ENCODE peak calls at places on chromosomes 7 and 10, in nine cellular contexts. F, Z, Q, H, M, S, T, G and V are unnamed samples.

GRCh38 chr7:50209461-50210161 is 94.9 kb upstream of the IKZF1 start:
- DNase-seq in F (no peak), Z (no peak), Q (no peak), H (no peak), M (no peak), S (no peak), T (no peak), G (no peak), V (no peak)

GRCh38 chr7:2564970-2565546 is 6.3 kb downstream of the IQCE start:
- DNase-seq in F (no peak), Z (no peak), Q (no peak), H (peak; percentile 61), M (no peak), S (no peak), T (no peak), G (no peak), V (no peak)

GRCh38 chr10:778626-779330 is 89.3 kb upstream of the DIP2C start:
- DNase-seq in F (no peak), Z (no peak), Q (no peak), H (no peak), M (peak; percentile 71), S (peak; percentile 67), T (peak; percentile 30), G (no peak), V (peak; percentile 25)

GRCh38 chr10:4847580-4848020 is 21.6 kb downstream of the AKR1E2 start:
- DNase-seq in F (peak; percentile 89), Z (no peak), Q (peak; percentile 94), H (no peak), M (no peak), S (peak; percentile 81), T (peak; percentile 85), G (peak; percentile 42), V (peak; percentile 35)

GRCh38 chr10:113562108-113562507 is 9.3 kb downstream of the HABP2 start:
- DNase-seq in F (no peak), Z (no peak), Q (no peak), H (peak; percentile 5), M (no peak), S (no peak), T (no peak), G (no peak), V (no peak)

GRCh38 chr10:4639960-4640359 is 186.0 kb upstream of the AKR1E2 start:
- DNase-seq in F (peak; percentile 77), Z (no peak), Q (no peak), H (no peak), M (no peak), S (peak; percentile 45), T (no peak), G (no peak), V (no peak)

GRCh38 chr10:80487791-80488538 is 33.9 kb downstream of the TSPAN14 start:
- DNase-seq in F (no peak), Z (no peak), Q (no peak), H (no peak), M (no peak), S (no peak), T (no peak), G (no peak), V (no peak)

GRCh38 chr7:47901542-47901941 is 46.7 kb downstream of the PKD1L1 start:
- DNase-seq in F (no peak), Z (peak; percentile 12), Q (peak; percentile 90), H (no peak), M (no peak), S (peak; percentile 71), T (peak; percentile 42), G (no peak), V (peak; percentile 39)

GRCh38 chr7:45075871-45076796 is 12.6 kb downstream of the NACAD start:
- DNase-seq in F (no peak), Z (no peak), Q (peak; percentile 13), H (no peak), M (no peak), S (no peak), T (no peak), G (no peak), V (no peak)

GRCh38 chr7:45077579-45077978 is 11.2 kb downstream of the NACAD start:
- DNase-seq in F (no peak), Z (no peak), Q (no peak), H (no peak), M (no peak), S (no peak), T (no peak), G (no peak), V (no peak)

GRCh38 chr7:45076946-45077345 is 11.8 kb downstream of the NACAD start:
- DNase-seq in F (no peak), Z (no peak), Q (no peak), H (no peak), M (no peak), S (no peak), T (no peak), G (no peak), V (no peak)

GRCh38 chr7:45080265-45080957 is 8.4 kb downstream of the NACAD start:
- DNase-seq in F (no peak), Z (no peak), Q (no peak), H (no peak), M (no peak), S (no peak), T (no peak), G (no peak), V (no peak)

DNA sequence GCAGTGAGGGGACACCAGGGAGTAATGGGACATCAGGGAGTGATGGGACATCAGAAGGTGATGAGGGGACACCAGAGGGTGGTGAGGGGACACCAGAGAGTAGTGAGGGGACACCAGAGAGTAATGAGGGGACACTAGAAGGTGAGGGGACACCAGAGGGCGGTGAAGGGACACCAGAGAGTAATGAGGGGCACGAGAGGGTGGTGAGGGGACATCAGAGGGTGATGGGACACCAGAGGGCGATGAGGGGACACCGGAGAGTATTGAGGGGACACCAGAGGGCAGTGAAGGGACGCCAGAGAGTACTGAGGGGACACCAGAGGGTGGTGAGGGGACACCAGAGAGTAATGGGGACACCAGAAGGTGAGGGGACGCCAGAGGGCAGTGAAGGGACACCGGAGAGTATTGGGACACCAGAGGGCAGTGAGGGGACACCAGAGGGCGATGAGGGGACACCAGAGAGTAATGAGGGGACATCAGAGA is 10.5 kb downstream of the NACAD start:
- DNase-seq in F (no peak), Z (no peak), Q (no peak), H (no peak), M (no peak), S (no peak), T (no peak), G (no peak), V (no peak)
- TF ChIP-seq CTCF in F (no peak), Z (no peak), Q (no peak), H (no peak), M (no peak), S (no peak), T (no peak), G (no peak), V (no peak)

DNA sequence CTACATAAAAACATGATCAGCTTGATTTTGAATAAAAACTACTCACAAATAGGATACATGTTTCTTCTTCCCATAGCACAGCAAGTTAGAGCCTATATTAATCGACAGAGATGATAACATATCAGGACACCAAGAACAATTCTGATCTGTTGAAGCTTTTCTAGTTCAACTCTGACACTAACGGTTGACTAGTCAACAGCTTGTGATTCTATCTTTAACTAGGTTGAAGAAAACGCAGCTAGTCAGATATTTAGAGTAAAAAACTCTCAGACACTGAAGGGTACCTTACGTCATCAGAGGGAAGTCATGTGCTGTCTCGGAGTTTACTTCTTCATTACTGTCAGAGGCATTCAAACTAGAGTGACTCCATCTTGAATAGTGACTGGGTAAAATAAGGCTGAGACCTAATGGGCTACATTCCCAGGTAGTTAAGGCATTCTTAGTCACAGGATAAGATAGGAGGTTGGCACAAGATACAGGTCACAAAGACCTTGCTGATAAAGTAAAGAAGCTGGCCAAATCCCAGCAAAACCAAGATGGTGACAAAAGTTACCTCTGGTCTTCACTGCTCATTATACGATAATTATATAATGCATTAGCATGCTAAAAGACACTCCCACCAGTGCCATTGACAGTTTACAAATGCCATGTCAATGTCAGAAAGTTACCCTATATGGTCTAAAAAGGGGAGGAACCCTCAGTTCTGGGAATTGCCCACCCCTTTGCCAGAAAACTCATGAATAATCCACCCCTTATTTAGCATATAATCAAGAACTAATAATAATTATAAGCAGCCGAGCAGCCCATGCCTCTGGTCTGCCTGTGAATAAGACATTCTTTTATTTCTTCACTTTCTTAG is 21.3 kb downstream of the CCDC71L start:
- DNase-seq in F (no peak), Z (no peak), Q (no peak), H (no peak), M (no peak), S (no peak), T (no peak), G (no peak), V (no peak)
- H3K4me3 ChIP-seq in F (no peak overlapping the region), Z (no peak overlapping the region), Q (no peak overlapping the region), H (no peak overlapping the region), M (no peak overlapping the region), S (no peak overlapping the region), T (no peak overlapping the region), G (no peak overlapping the region), V (no peak overlapping the region)

GRCh38 chr7:91957236-91957635 is 16.6 kb downstream of the AKAP9 start:
- DNase-seq in F (no peak), Z (no peak), Q (no peak), H (no peak), M (no peak), S (no peak), T (no peak), G (no peak), V (no peak)

GRCh38 chr7:91959023-91959422 is 18.4 kb downstream of the AKAP9 start:
- DNase-seq in F (no peak), Z (no peak), Q (no peak), H (no peak), M (no peak), S (no peak), T (no peak), G (no peak), V (no peak)

GRCh38 chr7:91957823-91958222 is 17.2 kb downstream of the AKAP9 start:
- DNase-seq in F (no peak), Z (no peak), Q (no peak), H (no peak), M (peak; percentile 44), S (no peak), T (no peak), G (no peak), V (no peak)

GRCh38 chr7:91949221-91950009 is 8.8 kb downstream of the AKAP9 start:
- DNase-seq in F (no peak), Z (no peak), Q (no peak), H (no peak), M (no peak), S (peak; percentile 61), T (peak; percentile 48), G (no peak), V (no peak)

DNA sequence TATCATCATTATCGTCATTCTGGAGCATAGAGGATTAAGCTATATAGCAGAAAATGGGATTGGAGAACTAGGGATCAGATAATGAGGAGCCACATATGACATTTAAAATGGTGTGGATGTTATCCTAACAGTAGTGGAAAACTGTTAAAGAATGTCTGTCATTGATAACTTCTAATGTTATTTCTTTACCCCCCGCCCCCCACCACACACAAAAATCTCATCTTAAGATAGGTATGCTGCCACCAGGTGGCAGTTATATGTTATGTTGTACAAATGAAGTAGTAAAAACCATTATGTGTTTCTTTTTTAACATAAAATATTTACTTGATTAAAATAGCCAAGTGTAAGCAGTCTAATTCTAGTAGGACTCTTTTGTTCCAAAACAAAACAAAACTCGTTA is 13.0 kb downstream of the AKAP9 start:
- DNase-seq in F (peak; percentile 33), Z (no peak), Q (no peak), H (peak; percentile 35), M (no peak), S (peak; percentile 22), T (peak; percentile 42), G (no peak), V (no peak)
- TF ChIP-seq CTCF in F (peak; percentile 44), Z (peak; percentile 48), Q (peak; percentile 65), H (no peak), M (no peak), S (peak; percentile 10), T (peak; percentile 34), G (peak; percentile 1), V (no peak)

GRCh38 chr7:74097937-74098614 is 14.5 kb downstream of the LIMK1 start:
- DNase-seq in F (peak; percentile 67), Z (peak; percentile 74), Q (no peak), H (peak; percentile 27), M (peak; percentile 39), S (peak; percentile 99), T (peak; percentile 95), G (peak; percentile 87), V (peak; percentile 75)

GRCh38 chr7:74094224-74095095 is 10.9 kb downstream of the LIMK1 start:
- DNase-seq in F (peak; percentile 84), Z (peak; percentile 61), Q (peak; percentile 94), H (peak; percentile 72), M (peak; percentile 78), S (peak; percentile 97), T (peak; percentile 95), G (peak; percentile 80), V (peak; percentile 85)

GRCh38 chr7:74092964-74093339 is 9.3 kb downstream of the LIMK1 start:
- DNase-seq in F (peak; percentile 26), Z (no peak), Q (no peak), H (no peak), M (peak; percentile 33), S (peak; percentile 59), T (peak; percentile 15), G (no peak), V (no peak)

GRCh38 chr7:74092321-74092963 is 8.8 kb downstream of the LIMK1 start:
- DNase-seq in F (no peak), Z (no peak), Q (no peak), H (no peak), M (no peak), S (no peak), T (no peak), G (no peak), V (no peak)

DNA sequence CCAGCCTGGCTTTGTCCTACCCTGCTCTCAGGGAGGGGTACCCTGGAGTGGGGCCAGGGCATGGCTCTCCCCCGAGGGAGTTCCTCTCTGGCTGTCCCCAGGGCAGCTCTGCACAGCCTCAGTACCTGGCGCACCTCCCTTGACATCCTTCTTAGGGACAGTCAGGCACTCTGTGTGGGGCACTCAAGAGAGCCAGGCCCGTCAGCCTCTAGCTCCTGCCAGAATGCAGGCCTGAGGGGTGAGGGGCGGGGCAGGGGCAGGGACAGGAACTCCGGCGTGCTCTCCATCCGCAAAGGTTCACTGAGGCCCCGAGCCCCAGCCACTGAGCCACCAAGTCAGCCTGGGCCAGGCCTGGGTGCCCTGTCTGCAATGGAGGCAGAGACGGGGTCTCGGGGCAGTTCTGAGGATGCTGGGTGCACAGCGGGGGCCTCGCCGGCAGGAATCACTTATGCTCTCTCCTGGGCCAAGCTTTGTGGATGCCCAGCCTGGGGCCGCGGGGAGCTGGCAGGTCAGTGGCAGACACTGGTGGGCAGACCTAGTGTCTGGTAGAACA is 10.1 kb downstream of the LIMK1 start:
- DNase-seq in F (no peak), Z (no peak), Q (no peak), H (no peak), M (no peak), S (no peak), T (peak; percentile 9), G (no peak), V (no peak)
- H3K4me3 ChIP-seq in F (no peak overlapping the region), Z (peak overlapping the region; percentile 45), Q (peak overlapping the region; percentile 41), H (no peak overlapping the region), M (no peak overlapping the region), S (no peak overlapping the region), T (no peak overlapping the region), G (peak overlapping the region; percentile 47), V (no peak overlapping the region)